ENCODE peak calls at places on chromosome 7, in seven cellular contexts. P is stomach, B is heart left ventricle, U is prostate gland, G is Peyer's patch, K is PC-9, C is neural progenitor cell. Q is an unnamed sample.
A peak's percentile ranks its signal among the peaks of the same experiment; 100 is the strongest.

GRCh38 chr7:22935269-22935668 is 78.7 kb downstream of the HYCC1 start:
- DNase-seq in P (no peak), B (no peak), U (no peak), G (no peak), K (no peak), C (peak; percentile 4), Q (no peak)

GRCh38 chr7:23332193-23332592 is 33.1 kb downstream of the MALSU1 start:
- DNase-seq in P (no peak), B (no peak), U (no peak), G (no peak), K (no peak), C (no peak), Q (no peak)

GRCh38 chr7:16564909-16565426 is 38.3 kb downstream of the LRRC72 start:
- DNase-seq in P (no peak), B (no peak), U (no peak), G (no peak), K (peak; percentile 70), C (peak; percentile 60), Q (no peak)

GRCh38 chr7:78073470-78074382 is 275.2 kb downstream of the PHTF2 start:
- DNase-seq in P (no peak), B (no peak), U (no peak), G (no peak), K (peak; percentile 65), C (peak; percentile 35), Q (no peak)

GRCh38 chr7:27235387-27236052 is 7.1 kb upstream of the EVX1 start:
- DNase-seq in P (peak; percentile 50), B (peak; percentile 39), U (peak; percentile 77), G (peak; percentile 59), K (peak; percentile 44), C (peak; percentile 91), Q (peak; percentile 46)

GRCh38 chr7:100170111-100170897 is 1.9 kb upstream of the GAL3ST4 start:
- DNase-seq in P (no peak), B (no peak), U (no peak), G (no peak), K (no peak), C (no peak), Q (no peak)

GRCh38 chr7:65731562-65732035 is 141.3 kb upstream of the VKORC1L1 start:
- DNase-seq in P (peak; percentile 37), B (no peak), U (peak; percentile 28), G (no peak), K (no peak), C (peak; percentile 73), Q (no peak)

GRCh38 chr7:151251328-151251925 is 2.9 kb upstream of the SMARCD3 start:
- DNase-seq in P (peak; percentile 55), B (peak; percentile 78), U (no peak), G (no peak), K (no peak), C (no peak), Q (peak; percentile 72)

GRCh38 chr7:64729089-64729848 is 63.3 kb downstream of the ZNF107 start:
- DNase-seq in P (no peak), B (no peak), U (no peak), G (no peak), K (peak; percentile 45), C (no peak), Q (no peak)

GRCh38 chr7:99308461-99309074 is 17.1 kb upstream of the ARPC1A start:
- DNase-seq in P (peak; percentile 57), B (no peak), U (no peak), G (no peak), K (peak; percentile 52), C (no peak), Q (no peak)

GRCh38 chr7:33998487-33998886 is 93.1 kb downstream of the BMPER start:
- DNase-seq in P (no peak), B (no peak), U (peak; percentile 7), G (no peak), K (no peak), C (no peak), Q (no peak)

GRCh38 chr7:141276031-141276430 is 202.2 kb downstream of the TMEM178B start:
- DNase-seq in P (no peak), B (no peak), U (no peak), G (no peak), K (no peak), C (no peak), Q (no peak)

GRCh38 chr7:128247640-128248194 is 6.6 kb downstream of the LEP start:
- DNase-seq in P (no peak), B (no peak), U (no peak), G (no peak), K (peak; percentile 71), C (no peak), Q (no peak)

GRCh38 chr7:779480-779879 is 52.4 kb upstream of the PRKAR1B start:
- DNase-seq in P (no peak), B (no peak), U (no peak), G (no peak), K (no peak), C (no peak), Q (no peak)

GRCh38 chr7:150587551-150587950 is 20.4 kb downstream of the GIMAP4 start:
- DNase-seq in P (no peak), B (no peak), U (no peak), G (no peak), K (no peak), C (no peak), Q (no peak)

GRCh38 chr7:135842446-135843175 is 94.0 kb upstream of the FAM180A start:
- DNase-seq in P (no peak), B (no peak), U (no peak), G (no peak), K (no peak), C (no peak), Q (no peak)

GRCh38 chr7:132433286-132433685 is 143.0 kb downstream of the PLXNA4 start:
- DNase-seq in P (no peak), B (no peak), U (no peak), G (no peak), K (no peak), C (no peak), Q (no peak)

GRCh38 chr7:42014625-42015412 is 222.2 kb downstream of the GLI3 start:
- DNase-seq in P (peak; percentile 68), B (no peak), U (peak; percentile 25), G (peak; percentile 80), K (no peak), C (peak; percentile 63), Q (no peak)

GRCh38 chr7:481219-481930 is 38.3 kb downstream of the PDGFA start:
- DNase-seq in P (peak; percentile 20), B (no peak), U (no peak), G (no peak), K (no peak), C (no peak), Q (no peak)

GRCh38 chr7:82050134-82050533 is 280.3 kb upstream of the HGF start:
- DNase-seq in P (no peak), B (no peak), U (no peak), G (no peak), K (peak; percentile 82), C (no peak), Q (no peak)

GRCh38 chr7:35430547-35431153 is 176.8 kb upstream of the TBX20 start:
- DNase-seq in P (no peak), B (no peak), U (no peak), G (no peak), K (no peak), C (peak; percentile 17), Q (no peak)

GRCh38 chr7:150458756-150459155 is 8.3 kb downstream of the GIMAP8 start:
- DNase-seq in P (no peak), B (no peak), U (no peak), G (no peak), K (no peak), C (no peak), Q (no peak)

GRCh38 chr7:123355576-123356195 is 155.9 kb upstream of the SLC13A1 start:
- DNase-seq in P (no peak), B (no peak), U (no peak), G (no peak), K (no peak), C (peak; percentile 24), Q (no peak)

GRCh38 chr7:28708033-28708451 is 250.1 kb downstream of the TRIL start:
- DNase-seq in P (no peak), B (no peak), U (no peak), G (no peak), K (peak; percentile 48), C (no peak), Q (peak; percentile 40)
- H3K27ac ChIP-seq in P (no peak overlapping the region), B (no peak overlapping the region), U (no peak overlapping the region), G (no peak overlapping the region), K (no peak overlapping the region), C (no peak overlapping the region), Q (peak overlapping the region; percentile 2)

GRCh38 chr7:44764665-44765578 is 16.3 kb downstream of the ZMIZ2 start:
- DNase-seq in P (no peak), B (no peak), U (no peak), G (no peak), K (no peak), C (no peak), Q (no peak)
- TF ChIP-seq CTCF in P (no peak), B (no peak), U (no peak), G (no peak), K (peak; percentile 52), C (no peak), Q (no peak)

DNA sequence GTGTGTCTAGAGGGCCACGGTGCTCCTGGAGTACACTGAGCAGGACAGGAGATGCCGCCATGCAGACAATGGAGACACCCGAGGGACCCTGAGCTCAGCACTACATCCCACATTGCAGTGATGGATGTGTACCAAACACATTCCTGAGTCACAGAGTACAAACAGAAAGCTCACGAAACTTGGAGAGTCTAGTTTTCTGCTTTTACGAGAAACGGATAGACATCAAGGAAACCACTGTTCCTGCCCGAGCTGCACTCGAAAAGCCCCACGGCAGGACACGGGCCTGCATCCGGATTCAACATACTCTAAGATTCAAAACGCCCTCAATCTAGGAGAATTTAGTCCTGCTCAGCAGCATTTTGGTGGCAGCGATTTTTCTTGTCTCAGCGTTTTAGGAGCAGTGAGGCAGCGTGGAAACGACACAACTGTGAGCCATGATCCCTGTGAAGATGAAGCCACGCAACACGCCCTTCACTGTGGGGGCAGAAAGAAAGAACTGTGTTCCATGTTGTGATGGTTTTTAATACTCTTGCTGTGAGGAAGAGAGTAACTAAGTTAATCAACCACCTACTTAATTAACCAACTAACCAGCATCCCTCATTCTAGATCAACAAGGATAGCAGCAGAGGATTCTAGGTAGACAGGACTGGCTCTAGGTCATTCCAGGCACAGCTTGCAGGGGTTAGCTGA is 3.2 kb downstream of the TNS3 start:
- DNase-seq in P (no peak), B (no peak), U (peak; percentile 65), G (no peak), K (peak; percentile 68), C (no peak), Q (no peak)
- H3K4me1 ChIP-seq in P (peaks cover 82% of the 10 kb centered on the region), B (peaks cover 30% of the 10 kb centered on the region), U (no peaks in the 10 kb centered on the region), G (peaks cover 33% of the 10 kb centered on the region), K (peaks cover 78% of the 10 kb centered on the region), C (peaks cover 11% of the 10 kb centered on the region), Q (peaks cover 4% of the 10 kb centered on the region)

GRCh38 chr7:47804767-47805545 is 143.3 kb downstream of the PKD1L1 start:
- DNase-seq in P (no peak), B (no peak), U (no peak), G (no peak), K (peak; percentile 81), C (no peak), Q (no peak)

GRCh38 chr7:47807756-47808155 is 140.5 kb downstream of the PKD1L1 start:
- DNase-seq in P (no peak), B (no peak), U (no peak), G (no peak), K (no peak), C (peak; percentile 39), Q (no peak)

GRCh38 chr7:47807126-47807525 is 141.1 kb downstream of the PKD1L1 start:
- DNase-seq in P (no peak), B (no peak), U (no peak), G (no peak), K (no peak), C (no peak), Q (no peak)

GRCh38 chr7:47808321-47808720 is 139.9 kb downstream of the PKD1L1 start:
- DNase-seq in P (no peak), B (no peak), U (no peak), G (no peak), K (no peak), C (no peak), Q (no peak)

GRCh38 chr7:47806701-47807103 is 141.6 kb downstream of the PKD1L1 start:
- DNase-seq in P (no peak), B (no peak), U (no peak), G (peak; percentile 58), K (no peak), C (no peak), Q (peak; percentile 60)
- H3K27ac ChIP-seq in P (no peak overlapping the region), B (peak overlapping the region; percentile 73), U (no peak overlapping the region), G (no peak overlapping the region), K (no peak overlapping the region), C (no peak overlapping the region), Q (peak overlapping the region; percentile 46)

Q was measured in uterus.